ENCODE peak calls at places on chromosomes 5 and 9, in five cellular contexts. One of them, this sample, is unnamed.

GRCh38 chr9:124771867-124772621 is 933 bp upstream of the NR6A1 start:
- DNase-seq in ELF-1: peak
- DNase-seq in cardiac muscle cell: peak
- DNase-seq in NCI-H526: peak
- DNase-seq in T follicular helper cell: no peak
- DNase-seq in this sample: peak

GRCh38 chr9:113417370-113417769 is 6.8 kb downstream of the C9orf43 start:
- DNase-seq in T follicular helper cell: no peak
- DNase-seq in NCI-H526: no peak
- DNase-seq in ELF-1: no peak
- DNase-seq in cardiac muscle cell: no peak
- DNase-seq in this sample: no peak

GRCh38 chr5:139014726-139015125 is 139.6 kb upstream of the LRRTM2 start:
- DNase-seq in cardiac muscle cell: peak
- DNase-seq in T follicular helper cell: no peak
- DNase-seq in ELF-1: no peak
- DNase-seq in NCI-H526: no peak
- DNase-seq in this sample: no peak

GRCh38 chr5:170854550-170854949 is 7.3 kb upstream of the RANBP17 start:
- DNase-seq in T follicular helper cell: no peak
- DNase-seq in cardiac muscle cell: peak
- DNase-seq in NCI-H526: no peak
- DNase-seq in ELF-1: no peak
- DNase-seq in this sample: no peak

GRCh38 chr9:14692918-14693861 is at the start of gene ZDHHC21:
- DNase-seq in cardiac muscle cell: peak
- DNase-seq in T follicular helper cell: peak
- DNase-seq in ELF-1: peak
- DNase-seq in NCI-H526: peak
- DNase-seq in this sample: peak

GRCh38 chr5:146461319-146461718 is 14.2 kb downstream of the TCERG1 start:
- DNase-seq in cardiac muscle cell: peak
- DNase-seq in ELF-1: no peak
- DNase-seq in T follicular helper cell: no peak
- DNase-seq in NCI-H526: no peak
- DNase-seq in this sample: no peak

GRCh38 chr5:102778478-102778877 is 23.4 kb downstream of the PAM start:
- DNase-seq in cardiac muscle cell: peak
- DNase-seq in ELF-1: no peak
- DNase-seq in T follicular helper cell: no peak
- DNase-seq in NCI-H526: no peak
- DNase-seq in this sample: no peak

GRCh38 chr5:157516016-157516415 is 56.0 kb downstream of the NIPAL4 start:
- DNase-seq in ELF-1: no peak
- DNase-seq in cardiac muscle cell: peak
- DNase-seq in T follicular helper cell: no peak
- DNase-seq in NCI-H526: no peak
- DNase-seq in this sample: no peak

GRCh38 chr5:17405976-17406876 is 91.8 kb upstream of the TAF11L2 start:
- DNase-seq in ELF-1: no peak
- DNase-seq in T follicular helper cell: no peak
- DNase-seq in NCI-H526: no peak
- DNase-seq in cardiac muscle cell: no peak
- DNase-seq in this sample: no peak

GRCh38 chr5:181205735-181206401 is 872 bp upstream of the TRIM7 start:
- DNase-seq in T follicular helper cell: no peak
- DNase-seq in cardiac muscle cell: peak
- DNase-seq in ELF-1: peak
- DNase-seq in NCI-H526: no peak
- DNase-seq in this sample: peak

GRCh38 chr9:96217756-96218693 is 84.0 kb downstream of the HSD17B3 start:
- DNase-seq in NCI-H526: no peak
- DNase-seq in ELF-1: peak
- DNase-seq in cardiac muscle cell: peak
- DNase-seq in T follicular helper cell: peak
- DNase-seq in this sample: peak

GRCh38 chr9:124511426-124511840 is 4.2 kb upstream of the NR5A1 start:
- DNase-seq in T follicular helper cell: no peak
- DNase-seq in cardiac muscle cell: no peak
- DNase-seq in ELF-1: no peak
- DNase-seq in NCI-H526: no peak
- DNase-seq in this sample: no peak

GRCh38 chr5:67577424-67577823 is 380.8 kb upstream of the CD180 start:
- DNase-seq in cardiac muscle cell: peak
- DNase-seq in ELF-1: no peak
- DNase-seq in T follicular helper cell: no peak
- DNase-seq in NCI-H526: no peak
- DNase-seq in this sample: no peak

GRCh38 chr5:157606046-157606445 is 30.5 kb upstream of the ADAM19 start:
- DNase-seq in cardiac muscle cell: no peak
- DNase-seq in NCI-H526: no peak
- DNase-seq in ELF-1: no peak
- DNase-seq in T follicular helper cell: no peak
- DNase-seq in this sample: no peak

GRCh38 chr5:34849253-34849652 is 10.3 kb downstream of the TTC23L start:
- DNase-seq in cardiac muscle cell: no peak
- DNase-seq in ELF-1: no peak
- DNase-seq in T follicular helper cell: no peak
- DNase-seq in NCI-H526: no peak
- DNase-seq in this sample: no peak

GRCh38 chr5:77643654-77644404 is 5.3 kb upstream of the OTP start:
- DNase-seq in NCI-H526: no peak
- DNase-seq in cardiac muscle cell: no peak
- DNase-seq in ELF-1: no peak
- DNase-seq in T follicular helper cell: no peak
- DNase-seq in this sample: no peak

GRCh38 chr9:74496819-74497749 is at the start of gene RORB:
- DNase-seq in ELF-1: peak
- DNase-seq in T follicular helper cell: no peak
- DNase-seq in cardiac muscle cell: peak
- DNase-seq in NCI-H526: peak
- DNase-seq in this sample: peak

GRCh38 chr9:122126340-122127333 is 32.9 kb downstream of the NDUFA8 start:
- DNase-seq in cardiac muscle cell: peak
- DNase-seq in ELF-1: peak
- DNase-seq in T follicular helper cell: no peak
- DNase-seq in NCI-H526: no peak
- DNase-seq in this sample: no peak

GRCh38 chr5:176157656-176158055 is 80.6 kb upstream of the SIMC1 start:
- DNase-seq in T follicular helper cell: no peak
- DNase-seq in ELF-1: no peak
- DNase-seq in NCI-H526: no peak
- DNase-seq in cardiac muscle cell: peak
- DNase-seq in this sample: no peak

GRCh38 chr9:109001275-109001676 is 12.0 kb downstream of the CTNNAL1 start:
- DNase-seq in cardiac muscle cell: peak
- DNase-seq in T follicular helper cell: no peak
- DNase-seq in NCI-H526: no peak
- DNase-seq in ELF-1: no peak
- DNase-seq in this sample: no peak

GRCh38 chr5:163968651-163969050 is 463.2 kb downstream of the MAT2B start:
- DNase-seq in ELF-1: no peak
- DNase-seq in cardiac muscle cell: no peak
- DNase-seq in NCI-H526: no peak
- DNase-seq in T follicular helper cell: no peak
- DNase-seq in this sample: no peak

GRCh38 chr5:111345731-111346130 is 121.5 kb downstream of the CAMK4 start:
- DNase-seq in ELF-1: no peak
- DNase-seq in cardiac muscle cell: no peak
- DNase-seq in NCI-H526: no peak
- DNase-seq in T follicular helper cell: no peak
- DNase-seq in this sample: no peak

GRCh38 chr5:81850494-81850893 is 99.6 kb upstream of the SSBP2 start:
- DNase-seq in T follicular helper cell: no peak
- DNase-seq in NCI-H526: no peak
- DNase-seq in ELF-1: no peak
- DNase-seq in cardiac muscle cell: no peak
- DNase-seq in this sample: no peak

GRCh38 chr9:68426755-68427154 is 70.3 kb downstream of the PGM5 start:
- DNase-seq in cardiac muscle cell: no peak
- DNase-seq in T follicular helper cell: no peak
- DNase-seq in ELF-1: no peak
- DNase-seq in NCI-H526: no peak
- DNase-seq in this sample: no peak

GRCh38 chr5:144369001-144369400 is 198.3 kb downstream of the KCTD16 start:
- DNase-seq in NCI-H526: no peak
- DNase-seq in T follicular helper cell: no peak
- DNase-seq in ELF-1: no peak
- DNase-seq in cardiac muscle cell: no peak
- DNase-seq in this sample: no peak

GRCh38 chr9:78167356-78167755 is 68.5 kb upstream of the CEP78 start:
- DNase-seq in cardiac muscle cell: no peak
- DNase-seq in NCI-H526: peak
- DNase-seq in ELF-1: no peak
- DNase-seq in T follicular helper cell: no peak
- DNase-seq in this sample: peak

GRCh38 chr9:94705162-94705712 is 21.3 kb upstream of the AOPEP start:
- DNase-seq in T follicular helper cell: no peak
- DNase-seq in cardiac muscle cell: no peak
- DNase-seq in ELF-1: no peak
- DNase-seq in NCI-H526: no peak
- DNase-seq in this sample: no peak

GRCh38 chr5:107470007-107470582 is 200.6 kb downstream of the EFNA5 start:
- DNase-seq in T follicular helper cell: no peak
- DNase-seq in ELF-1: no peak
- DNase-seq in NCI-H526: no peak
- DNase-seq in cardiac muscle cell: no peak
- DNase-seq in this sample: no peak

GRCh38 chr9:108933641-108934322 is at the start of gene ELP1:
- DNase-seq in NCI-H526: peak
- DNase-seq in ELF-1: peak
- DNase-seq in T follicular helper cell: peak
- DNase-seq in cardiac muscle cell: peak
- DNase-seq in this sample: peak

GRCh38 chr5:68409259-68409658 is 193.7 kb downstream of the PIK3R1 start:
- DNase-seq in NCI-H526: no peak
- DNase-seq in T follicular helper cell: no peak
- DNase-seq in ELF-1: no peak
- DNase-seq in cardiac muscle cell: no peak
- DNase-seq in this sample: no peak

GRCh38 chr9:126613656-126614055 is at the start of gene LMX1B:
- DNase-seq in cardiac muscle cell: peak
- DNase-seq in ELF-1: peak
- DNase-seq in T follicular helper cell: no peak
- DNase-seq in NCI-H526: no peak
- DNase-seq in this sample: no peak

GRCh38 chr5:135228236-135228635 is 170.8 kb downstream of the MACROH2A1 start:
- DNase-seq in cardiac muscle cell: no peak
- DNase-seq in NCI-H526: no peak
- DNase-seq in ELF-1: no peak
- DNase-seq in T follicular helper cell: no peak
- DNase-seq in this sample: no peak

GRCh38 chr5:161042862-161043261 is 190.9 kb upstream of the ATP10B start:
- DNase-seq in NCI-H526: no peak
- DNase-seq in T follicular helper cell: no peak
- DNase-seq in ELF-1: no peak
- DNase-seq in cardiac muscle cell: no peak
- DNase-seq in this sample: no peak

GRCh38 chr9:137034039-137034708 is 2.3 kb upstream of the FUT7 start:
- DNase-seq in ELF-1: no peak
- DNase-seq in cardiac muscle cell: no peak
- DNase-seq in NCI-H526: no peak
- DNase-seq in T follicular helper cell: no peak
- DNase-seq in this sample: peak

GRCh38 chr5:82351754-82352145 is 73.6 kb upstream of the RPS23 start:
- DNase-seq in cardiac muscle cell: peak
- DNase-seq in T follicular helper cell: no peak
- DNase-seq in NCI-H526: peak
- DNase-seq in ELF-1: no peak
- DNase-seq in this sample: peak

GRCh38 chr5:111584651-111585050 is 72.3 kb upstream of the STARD4 start:
- DNase-seq in NCI-H526: no peak
- DNase-seq in T follicular helper cell: no peak
- DNase-seq in ELF-1: no peak
- DNase-seq in cardiac muscle cell: peak
- DNase-seq in this sample: no peak

GRCh38 chr5:10149911-10150310 is 99.8 kb downstream of the ATPSCKMT start:
- DNase-seq in cardiac muscle cell: no peak
- DNase-seq in NCI-H526: no peak
- DNase-seq in T follicular helper cell: no peak
- DNase-seq in ELF-1: peak
- DNase-seq in this sample: no peak